ENCODE peak calls at places on chromosomes 13 and 19, in seven cellular contexts. One of them, this sample, is unnamed. For H3K27me3 and H3K4me1, the result is how much of the 10 kb centered on the place peaks cover.

GRCh38 chr13:41028051-41028450 is 8.9 kb upstream of the ELF1 start:
- DNase-seq in tibial nerve: no peak
- DNase-seq in fibroblast of lung: no peak
- DNase-seq in IMR-90: peak
- DNase-seq in heart right ventricle: no peak
- DNase-seq in A673: no peak
- DNase-seq in body of pancreas: no peak
- DNase-seq in this sample: no peak

GRCh38 chr13:29452773-29453574 is 142.5 kb downstream of the SLC7A1 start:
- DNase-seq in tibial nerve: no peak
- DNase-seq in fibroblast of lung: no peak
- DNase-seq in IMR-90: no peak
- DNase-seq in heart right ventricle: no peak
- DNase-seq in A673: peak
- DNase-seq in body of pancreas: no peak
- DNase-seq in this sample: no peak

GRCh38 chr13:53158201-53158600 is 129.6 kb downstream of the OLFM4 start:
- DNase-seq in tibial nerve: no peak
- DNase-seq in fibroblast of lung: no peak
- DNase-seq in IMR-90: no peak
- DNase-seq in heart right ventricle: no peak
- DNase-seq in A673: no peak
- DNase-seq in body of pancreas: no peak
- DNase-seq in this sample: no peak

GRCh38 chr19:18251587-18252369 is 22.5 kb downstream of the IQCN start:
- DNase-seq in tibial nerve: peak
- DNase-seq in fibroblast of lung: peak
- DNase-seq in IMR-90: peak
- DNase-seq in heart right ventricle: peak
- DNase-seq in A673: peak
- DNase-seq in body of pancreas: peak
- DNase-seq in this sample: peak

GRCh38 chr19:45419396-45419795 is 4.3 kb downstream of the ERCC1 start:
- DNase-seq in tibial nerve: no peak
- DNase-seq in fibroblast of lung: no peak
- DNase-seq in IMR-90: no peak
- DNase-seq in heart right ventricle: no peak
- DNase-seq in A673: no peak
- DNase-seq in body of pancreas: no peak
- DNase-seq in this sample: peak

GRCh38 chr19:18141031-18141430 is 11.9 kb upstream of the PIK3R2 start:
- DNase-seq in tibial nerve: no peak
- DNase-seq in fibroblast of lung: no peak
- DNase-seq in IMR-90: no peak
- DNase-seq in heart right ventricle: no peak
- DNase-seq in A673: no peak
- DNase-seq in body of pancreas: no peak
- DNase-seq in this sample: no peak

GRCh38 chr19:15532779-15533521 is 24.6 kb downstream of the CYP4F22 start:
- DNase-seq in tibial nerve: no peak
- DNase-seq in fibroblast of lung: no peak
- DNase-seq in IMR-90: no peak
- DNase-seq in heart right ventricle: no peak
- DNase-seq in A673: no peak
- DNase-seq in body of pancreas: no peak
- DNase-seq in this sample: no peak

GRCh38 chr19:17721821-17722220 is 2.5 kb downstream of the MAP1S start:
- DNase-seq in tibial nerve: no peak
- DNase-seq in fibroblast of lung: no peak
- DNase-seq in IMR-90: peak
- DNase-seq in heart right ventricle: peak
- DNase-seq in A673: no peak
- DNase-seq in body of pancreas: no peak
- DNase-seq in this sample: no peak

GRCh38 chr19:55485439-55486011 is 537 bp downstream of the NAT14 start:
- DNase-seq in tibial nerve: no peak
- DNase-seq in fibroblast of lung: no peak
- DNase-seq in IMR-90: no peak
- DNase-seq in heart right ventricle: no peak
- DNase-seq in A673: no peak
- DNase-seq in body of pancreas: no peak
- DNase-seq in this sample: peak

GRCh38 chr13:35727881-35728280 is 251.4 kb upstream of the MAB21L1 start:
- DNase-seq in tibial nerve: no peak
- DNase-seq in fibroblast of lung: no peak
- DNase-seq in IMR-90: no peak
- DNase-seq in heart right ventricle: no peak
- DNase-seq in A673: peak
- DNase-seq in body of pancreas: no peak
- DNase-seq in this sample: no peak

GRCh38 chr19:27765912-27766725 is 1446.8 kb downstream of the UQCRFS1 start:
- DNase-seq in tibial nerve: peak
- DNase-seq in fibroblast of lung: no peak
- DNase-seq in IMR-90: no peak
- DNase-seq in heart right ventricle: no peak
- DNase-seq in A673: no peak
- DNase-seq in body of pancreas: no peak
- DNase-seq in this sample: no peak

GRCh38 chr19:29967623-29968022 is 25.6 kb downstream of the URI1 start:
- DNase-seq in tibial nerve: no peak
- DNase-seq in fibroblast of lung: peak
- DNase-seq in IMR-90: peak
- DNase-seq in heart right ventricle: no peak
- DNase-seq in A673: peak
- DNase-seq in body of pancreas: no peak
- DNase-seq in this sample: peak

GRCh38 chr19:23673132-23673531 is 13.9 kb downstream of the ZNF675 start:
- DNase-seq in tibial nerve: no peak
- DNase-seq in fibroblast of lung: no peak
- DNase-seq in IMR-90: no peak
- DNase-seq in heart right ventricle: no peak
- DNase-seq in A673: no peak
- DNase-seq in body of pancreas: no peak
- DNase-seq in this sample: no peak

GRCh38 chr19:38003427-38004099 is 96.6 kb downstream of the SIPA1L3 start:
- DNase-seq in tibial nerve: peak
- DNase-seq in fibroblast of lung: peak
- DNase-seq in IMR-90: peak
- DNase-seq in heart right ventricle: peak
- DNase-seq in A673: peak
- DNase-seq in body of pancreas: peak
- DNase-seq in this sample: peak

GRCh38 chr13:95536629-95537241 is 15.8 kb upstream of the CLDN10 start:
- DNase-seq in tibial nerve: no peak
- DNase-seq in fibroblast of lung: peak
- DNase-seq in IMR-90: peak
- DNase-seq in heart right ventricle: no peak
- DNase-seq in A673: peak
- DNase-seq in body of pancreas: peak
- DNase-seq in this sample: no peak

GRCh38 chr19:39997595-39998216 is 846 bp downstream of the ZNF546 start:
- DNase-seq in tibial nerve: no peak
- DNase-seq in fibroblast of lung: peak
- DNase-seq in IMR-90: peak
- DNase-seq in heart right ventricle: no peak
- DNase-seq in A673: no peak
- DNase-seq in body of pancreas: no peak
- DNase-seq in this sample: no peak

GRCh38 chr19:33264881-33265445 is 37.4 kb downstream of the CEBPA start:
- DNase-seq in tibial nerve: no peak
- DNase-seq in fibroblast of lung: no peak
- DNase-seq in IMR-90: no peak
- DNase-seq in heart right ventricle: no peak
- DNase-seq in A673: no peak
- DNase-seq in body of pancreas: no peak
- DNase-seq in this sample: no peak

GRCh38 chr19:46303345-46303701 is 6.5 kb downstream of the HIF3A start:
- DNase-seq in tibial nerve: no peak
- DNase-seq in fibroblast of lung: no peak
- DNase-seq in IMR-90: no peak
- DNase-seq in heart right ventricle: no peak
- DNase-seq in A673: no peak
- DNase-seq in body of pancreas: no peak
- DNase-seq in this sample: no peak

GRCh38 chr19:54302252-54302651 is 10.7 kb downstream of the LILRA5 start:
- DNase-seq in tibial nerve: no peak
- DNase-seq in fibroblast of lung: no peak
- DNase-seq in IMR-90: no peak
- DNase-seq in heart right ventricle: no peak
- DNase-seq in A673: no peak
- DNase-seq in body of pancreas: no peak
- DNase-seq in this sample: no peak

GRCh38 chr13:38421590-38422560 is 72.2 kb downstream of the UFM1 start:
- DNase-seq in tibial nerve: no peak
- DNase-seq in fibroblast of lung: peak
- DNase-seq in IMR-90: peak
- DNase-seq in heart right ventricle: no peak
- DNase-seq in A673: no peak
- DNase-seq in body of pancreas: no peak
- DNase-seq in this sample: peak

GRCh38 chr13:48804836-48805601 is 151.3 kb downstream of the CYSLTR2 start:
- DNase-seq in tibial nerve: no peak
- DNase-seq in fibroblast of lung: peak
- DNase-seq in IMR-90: no peak
- DNase-seq in heart right ventricle: no peak
- DNase-seq in A673: no peak
- DNase-seq in body of pancreas: no peak
- DNase-seq in this sample: no peak

GRCh38 chr19:43152217-43152616 is 34.1 kb downstream of the PSG5 start:
- DNase-seq in tibial nerve: no peak
- DNase-seq in fibroblast of lung: no peak
- DNase-seq in IMR-90: peak
- DNase-seq in heart right ventricle: no peak
- DNase-seq in A673: no peak
- DNase-seq in body of pancreas: no peak
- DNase-seq in this sample: no peak

GRCh38 chr13:75869981-75870380 is 233.9 kb downstream of the LMO7 start:
- DNase-seq in tibial nerve: no peak
- DNase-seq in fibroblast of lung: no peak
- DNase-seq in IMR-90: no peak
- DNase-seq in heart right ventricle: no peak
- DNase-seq in A673: no peak
- DNase-seq in body of pancreas: no peak
- DNase-seq in this sample: no peak

GRCh38 chr19:7191946-7192691 is 102.1 kb downstream of the INSR start:
- DNase-seq in tibial nerve: no peak
- DNase-seq in fibroblast of lung: no peak
- DNase-seq in IMR-90: no peak
- DNase-seq in heart right ventricle: no peak
- DNase-seq in A673: no peak
- DNase-seq in body of pancreas: no peak
- DNase-seq in this sample: no peak

GRCh38 chr13:50319603-50320296 is 304.5 kb downstream of the KCNRG start:
- DNase-seq in tibial nerve: no peak
- DNase-seq in fibroblast of lung: peak
- DNase-seq in IMR-90: peak
- DNase-seq in heart right ventricle: peak
- DNase-seq in A673: no peak
- DNase-seq in body of pancreas: no peak
- DNase-seq in this sample: peak

GRCh38 chr19:35006342-35006998 is 6.3 kb downstream of the GRAMD1A start:
- DNase-seq in tibial nerve: no peak
- DNase-seq in fibroblast of lung: peak
- DNase-seq in IMR-90: peak
- DNase-seq in heart right ventricle: no peak
- DNase-seq in A673: no peak
- DNase-seq in body of pancreas: peak
- DNase-seq in this sample: no peak

GRCh38 chr13:113152894-113153809 is 5.3 kb upstream of the PROZ start:
- DNase-seq in tibial nerve: peak
- DNase-seq in fibroblast of lung: no peak
- DNase-seq in IMR-90: no peak
- DNase-seq in heart right ventricle: peak
- DNase-seq in A673: no peak
- DNase-seq in body of pancreas: peak
- DNase-seq in this sample: peak

GRCh38 chr13:77002590-77003190 is 10.8 kb downstream of the CLN5 start:
- DNase-seq in tibial nerve: no peak
- DNase-seq in fibroblast of lung: peak
- DNase-seq in IMR-90: peak
- DNase-seq in heart right ventricle: no peak
- DNase-seq in A673: peak
- DNase-seq in body of pancreas: no peak
- DNase-seq in this sample: peak

GRCh38 chr13:45328661-45329105 is 12.3 kb downstream of the TPT1 start:
- DNase-seq in tibial nerve: no peak
- DNase-seq in fibroblast of lung: peak
- DNase-seq in IMR-90: peak
- DNase-seq in heart right ventricle: no peak
- DNase-seq in A673: no peak
- DNase-seq in body of pancreas: no peak
- DNase-seq in this sample: no peak
- H3K27me3 ChIP-seq in tibial nerve: under half
- H3K27me3 ChIP-seq in fibroblast of lung: under half
- H3K27me3 ChIP-seq in IMR-90: under half
- H3K27me3 ChIP-seq in heart right ventricle: under half
- H3K27me3 ChIP-seq in A673: under half
- H3K27me3 ChIP-seq in body of pancreas: under half
- H3K27me3 ChIP-seq in this sample: under half

GRCh38 chr19:41912899-41913475 is 15.3 kb downstream of the ERFL start:
- DNase-seq in tibial nerve: no peak
- DNase-seq in fibroblast of lung: no peak
- DNase-seq in IMR-90: no peak
- DNase-seq in heart right ventricle: no peak
- DNase-seq in A673: no peak
- DNase-seq in body of pancreas: no peak
- DNase-seq in this sample: no peak
- H3K4me3 ChIP-seq in tibial nerve: no peak
- H3K4me3 ChIP-seq in fibroblast of lung: no peak
- H3K4me3 ChIP-seq in IMR-90: no peak
- H3K4me3 ChIP-seq in heart right ventricle: no peak
- H3K4me3 ChIP-seq in A673: no peak
- H3K4me3 ChIP-seq in body of pancreas: no peak
- H3K4me3 ChIP-seq in this sample: no peak

DNA sequence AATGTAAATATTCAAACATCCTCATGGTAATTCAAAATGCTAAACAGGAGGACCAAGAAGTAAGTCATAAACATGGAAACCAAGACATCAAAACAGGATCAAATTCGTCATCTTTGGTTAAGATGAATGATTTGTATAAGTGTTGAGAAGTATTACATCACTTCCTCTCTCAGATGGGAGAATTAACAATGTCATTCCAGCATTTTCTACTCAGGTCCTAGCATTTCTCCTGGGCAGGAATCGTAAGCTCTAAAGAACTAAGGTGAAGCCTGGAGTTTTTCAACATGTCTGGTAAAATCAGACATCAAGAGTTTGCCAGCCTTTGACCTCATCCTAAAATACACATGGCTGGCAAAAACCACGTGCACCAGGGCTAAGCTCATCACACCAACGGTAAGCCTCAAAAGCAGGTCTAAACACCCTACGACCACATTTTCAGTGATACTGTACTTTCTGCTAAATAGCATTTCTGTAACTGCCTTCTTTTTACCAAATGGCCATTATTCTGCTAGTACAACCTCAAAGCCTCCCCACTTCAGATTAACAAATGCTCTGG is 24.8 kb downstream of the RANBP3 start:
- DNase-seq in tibial nerve: no peak
- DNase-seq in fibroblast of lung: peak
- DNase-seq in IMR-90: peak
- DNase-seq in heart right ventricle: no peak
- DNase-seq in A673: peak
- DNase-seq in body of pancreas: no peak
- DNase-seq in this sample: no peak
- H3K4me1 ChIP-seq in tibial nerve: half or more
- H3K4me1 ChIP-seq in fibroblast of lung: under half
- H3K4me1 ChIP-seq in IMR-90: half or more
- H3K4me1 ChIP-seq in heart right ventricle: half or more
- H3K4me1 ChIP-seq in A673: half or more
- H3K4me1 ChIP-seq in body of pancreas: half or more
- H3K4me1 ChIP-seq in this sample: under half

GRCh38 chr19:48395499-48395898 is 2.0 kb downstream of the GRIN2D start:
- DNase-seq in tibial nerve: no peak
- DNase-seq in fibroblast of lung: no peak
- DNase-seq in IMR-90: no peak
- DNase-seq in heart right ventricle: no peak
- DNase-seq in A673: no peak
- DNase-seq in body of pancreas: no peak
- DNase-seq in this sample: no peak
- H3K27me3 ChIP-seq in tibial nerve: half or more
- H3K27me3 ChIP-seq in fibroblast of lung: under half
- H3K27me3 ChIP-seq in IMR-90: half or more
- H3K27me3 ChIP-seq in heart right ventricle: half or more
- H3K27me3 ChIP-seq in A673: under half
- H3K27me3 ChIP-seq in body of pancreas: under half
- H3K27me3 ChIP-seq in this sample: under half

This sample was measured in SJCRH30.